ENCODE peak calls at places on chromosomes 7 and 10, in four cellular contexts. D, A, P and V are unnamed samples. For H4K20me1 and H3K9me3, the result is how much of the 10 kb centered on the place peaks cover.

GRCh38 chr7:142279616-142280015 is 21.8 kb upstream of the PRSS58 start:
- DNase-seq in D (no peak), A (no peak), P (no peak), V (no peak)

GRCh38 chr7:91661727-91662126 is 218.8 kb downstream of the MTERF1 start:
- DNase-seq in D (no peak), A (no peak), P (no peak), V (no peak)

GRCh38 chr7:138345567-138345966 is 114.5 kb upstream of the TRIM24 start:
- DNase-seq in D (no peak), A (no peak), P (no peak), V (no peak)

GRCh38 chr7:42893341-42894242 is 18.3 kb downstream of the C7orf25 start:
- DNase-seq in D (no peak), A (no peak), P (no peak), V (no peak)

GRCh38 chr10:71204746-71205145 is 7.6 kb upstream of the UNC5B start:
- DNase-seq in D (no peak), A (no peak), P (peak), V (no peak)

GRCh38 chr7:151623766-151624165 is 104.1 kb upstream of the RHEB start:
- DNase-seq in D (peak), A (no peak), P (no peak), V (no peak)

GRCh38 chr7:29146082-29146706 is at the start of gene CPVL:
- DNase-seq in D (no peak), A (peak), P (no peak), V (no peak)

GRCh38 chr10:34121974-34122282 is 693.2 kb downstream of the PARD3 start:
- DNase-seq in D (peak), A (no peak), P (no peak), V (no peak)

GRCh38 chr10:102152545-102152890 is 329 bp downstream of the NOLC1 start:
- DNase-seq in D (peak), A (no peak), P (no peak), V (no peak)

GRCh38 chr10:113666682-113667252 is 2.9 kb upstream of the NRAP start:
- DNase-seq in D (peak), A (no peak), P (peak), V (no peak)

GRCh38 chr7:128381161-128381821 is 19.8 kb upstream of the PRRT4 start:
- DNase-seq in D (no peak), A (peak), P (peak), V (peak)

GRCh38 chr7:128837521-128837921 is 7.3 kb downstream of the FLNC start:
- DNase-seq in D (no peak), A (no peak), P (no peak), V (no peak)

GRCh38 chr7:57867884-57868701 is 418.1 kb downstream of the ZNF716 start:
- DNase-seq in D (no peak), A (no peak), P (peak), V (no peak)

GRCh38 chr7:16129431-16130126 is 291.8 kb downstream of the CRPPA start:
- DNase-seq in D (peak), A (no peak), P (peak), V (peak)

GRCh38 chr7:43834463-43835251 is 34.7 kb downstream of the MRPS24 start:
- DNase-seq in D (peak), A (no peak), P (peak), V (no peak)

GRCh38 chr7:50497968-50498367 is 47.8 kb upstream of the FIGNL1 start:
- DNase-seq in D (peak), A (no peak), P (peak), V (no peak)

GRCh38 chr10:11449761-11450160 is 161.7 kb downstream of the USP6NL start:
- DNase-seq in D (no peak), A (no peak), P (no peak), V (no peak)

GRCh38 chr7:69677054-69677847 is 79.0 kb downstream of the AUTS2 start:
- DNase-seq in D (no peak), A (peak), P (no peak), V (no peak)

GRCh38 chr10:132065491-132066105 is at the start of gene JAKMIP3:
- DNase-seq in D (peak), A (peak), P (peak), V (peak)

GRCh38 chr10:67549390-67549789 is 146.6 kb downstream of the CTNNA3 start:
- DNase-seq in D (peak), A (no peak), P (no peak), V (no peak)

GRCh38 chr7:107989618-107990373 is 13.2 kb downstream of the LAMB1 start:
- DNase-seq in D (peak), A (no peak), P (no peak), V (no peak)

GRCh38 chr7:520503-521161 is 986 bp upstream of the PDGFA start:
- DNase-seq in D (no peak), A (peak), P (no peak), V (no peak)

GRCh38 chr7:125611582-125611981 is 682.0 kb upstream of the POT1 start:
- DNase-seq in D (no peak), A (no peak), P (no peak), V (no peak)

GRCh38 chr10:63355682-63356081 is 110.1 kb downstream of the JMJD1C start:
- DNase-seq in D (no peak), A (no peak), P (no peak), V (no peak)

GRCh38 chr10:11528286-11528685 is 83.2 kb downstream of the USP6NL start:
- DNase-seq in D (no peak), A (no peak), P (peak), V (no peak)

GRCh38 chr7:101165958-101166602 is 711 bp upstream of the VGF start:
- DNase-seq in D (no peak), A (peak), P (no peak), V (no peak)

GRCh38 chr7:157339777-157340677 is 3.2 kb downstream of the DNAJB6 start:
- DNase-seq in D (peak), A (peak), P (peak), V (no peak)

GRCh38 chr10:103605359-103606156 is 112.1 kb downstream of the NEURL1 start:
- DNase-seq in D (peak), A (peak), P (no peak), V (no peak)

GRCh38 chr7:114822844-114823243 is 99.0 kb upstream of the MDFIC start:
- DNase-seq in D (no peak), A (no peak), P (no peak), V (no peak)

GRCh38 chr7:25515876-25516275 is 287.6 kb upstream of the NPVF start:
- DNase-seq in D (no peak), A (no peak), P (peak), V (no peak)

GRCh38 chr7:128941946-128942526 is 4.3 kb downstream of the IRF5 start:
- DNase-seq in D (no peak), A (no peak), P (no peak), V (no peak)

GRCh38 chr10:20287951-20288350 is 471.7 kb downstream of the PLXDC2 start:
- DNase-seq in D (no peak), A (no peak), P (no peak), V (no peak)

GRCh38 chr7:105026750-105027149 is 12.7 kb downstream of the KMT2E start:
- DNase-seq in D (no peak), A (no peak), P (no peak), V (no peak)

GRCh38 chr7:128032605-128033235 is 1.5 kb upstream of the LRRC4 start:
- DNase-seq in D (peak), A (no peak), P (no peak), V (no peak)

GRCh38 chr7:76009672-76010600 is 15.5 kb upstream of the TMEM120A start:
- DNase-seq in D (no peak), A (no peak), P (no peak), V (no peak)
- H4K20me1 ChIP-seq in D (under half), A (under half), P (under half), V (under half)

GRCh38 chr10:14060320-14061070 is 270.2 kb downstream of the FRMD4A start:
- DNase-seq in D (no peak), A (no peak), P (no peak), V (no peak)
- H3K27ac ChIP-seq in D (no peak), A (no peak), P (no peak), V (no peak)

DNA sequence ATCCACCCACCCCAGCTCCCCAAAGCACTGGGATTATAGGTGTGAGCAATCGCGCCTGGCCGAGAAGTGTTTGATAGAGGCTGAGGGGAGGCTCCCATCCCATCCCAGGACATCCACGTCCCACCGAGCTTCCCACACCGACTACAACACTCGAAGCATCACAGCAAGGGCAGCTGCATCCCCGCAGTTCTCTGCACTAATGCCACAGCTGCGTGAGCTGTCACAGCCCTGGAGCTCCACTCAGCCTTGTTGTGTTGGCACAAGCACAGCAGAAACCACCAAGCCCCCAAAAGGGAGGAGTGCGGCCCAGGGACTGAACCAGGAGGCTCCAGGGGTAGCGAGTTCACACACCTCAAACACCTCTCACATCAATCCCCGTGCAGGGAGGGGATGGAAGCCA is 121.6 kb downstream of the DIP2C start:
- DNase-seq in D (no peak), A (no peak), P (no peak), V (no peak)
- H3K9me3 ChIP-seq in D (under half), A (under half), P (under half), V (under half)

DNA sequence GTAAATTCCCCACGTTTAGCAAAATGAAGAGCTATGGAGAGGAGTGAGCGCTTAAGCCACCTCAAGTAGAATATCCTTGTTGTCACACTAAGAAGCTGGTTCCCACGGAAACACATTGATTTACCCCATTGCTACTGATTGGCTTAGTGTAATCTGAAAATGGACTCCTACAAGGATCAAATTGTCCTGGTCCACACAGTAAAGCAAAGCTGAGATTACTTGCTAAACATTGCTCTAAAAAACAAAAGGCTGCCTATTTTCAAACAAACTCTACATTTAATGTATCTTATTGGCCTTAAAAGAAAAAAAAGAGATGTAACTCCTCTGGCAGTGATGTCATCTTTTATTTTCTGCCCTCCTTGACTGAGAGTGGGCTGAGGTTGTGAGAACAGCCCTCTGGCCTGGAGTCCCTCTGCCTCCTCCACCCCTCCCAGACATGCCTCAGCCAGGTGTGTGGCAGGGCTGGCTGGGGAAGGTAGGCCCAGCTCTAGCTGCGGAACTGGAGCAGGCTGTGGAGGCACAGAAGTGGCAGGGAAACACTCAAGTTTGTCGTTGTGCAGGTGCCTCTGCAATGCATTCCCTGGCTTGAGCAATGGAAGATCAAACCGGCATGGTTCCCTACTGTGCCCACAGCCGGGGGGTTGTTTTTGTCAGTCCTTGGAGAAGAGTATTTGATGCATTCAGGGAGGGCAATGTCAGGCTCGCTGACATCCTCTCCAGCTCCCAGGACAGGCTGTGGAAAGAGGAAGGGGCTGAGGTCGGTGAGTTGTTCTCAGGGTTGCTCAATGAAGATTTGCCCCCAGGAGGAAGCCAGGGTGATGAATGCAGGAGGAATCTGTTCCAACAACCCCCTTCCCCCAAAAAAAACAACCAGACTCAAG is 9.1 kb downstream of the KLF6 start:
- DNase-seq in D (peak), A (peak), P (peak), V (no peak)
- H4K20me1 ChIP-seq in D (half or more), A (under half), P (under half), V (under half)

GRCh38 chr7:68245688-68246087 is 1249.1 kb downstream of the TYW1 start:
- DNase-seq in D (no peak), A (no peak), P (no peak), V (peak)
- H3K27ac ChIP-seq in D (no peak), A (no peak), P (no peak), V (peak)

GRCh38 chr10:98154076-98154475 is 19.6 kb downstream of the R3HCC1L start:
- DNase-seq in D (no peak), A (no peak), P (no peak), V (no peak)

GRCh38 chr10:98150544-98150943 is 16.1 kb downstream of the R3HCC1L start:
- DNase-seq in D (peak), A (no peak), P (no peak), V (no peak)

GRCh38 chr10:98144985-98145384 is 10.5 kb downstream of the R3HCC1L start:
- DNase-seq in D (no peak), A (no peak), P (no peak), V (no peak)

GRCh38 chr10:98149858-98150257 is 15.4 kb downstream of the R3HCC1L start:
- DNase-seq in D (no peak), A (no peak), P (no peak), V (no peak)
- H3K9me3 ChIP-seq in D (under half), A (under half), P (under half), V (under half)

DNA sequence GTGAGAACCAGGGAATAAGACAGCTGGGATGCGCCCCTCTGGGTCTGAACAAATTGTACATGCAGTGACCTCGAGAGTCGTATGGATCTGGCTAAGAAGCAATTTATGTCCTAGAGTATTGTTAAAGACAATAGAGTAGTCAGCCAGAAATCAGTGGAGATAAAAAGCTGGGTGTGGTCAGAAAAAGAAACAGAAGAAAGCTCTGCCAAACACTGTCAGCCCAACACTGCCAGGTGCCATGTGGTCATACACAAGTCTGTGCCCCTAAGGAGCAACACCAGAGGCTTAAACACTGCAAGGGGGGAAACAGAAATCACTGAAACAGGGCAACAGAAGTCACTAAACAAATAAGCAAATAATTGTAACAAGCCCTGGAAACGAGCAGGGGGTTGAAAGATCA is 62.1 kb downstream of the CNOT4 start:
- DNase-seq in D (no peak), A (no peak), P (no peak), V (no peak)
- H4K20me1 ChIP-seq in D (under half), A (under half), P (under half), V (under half)

DNA sequence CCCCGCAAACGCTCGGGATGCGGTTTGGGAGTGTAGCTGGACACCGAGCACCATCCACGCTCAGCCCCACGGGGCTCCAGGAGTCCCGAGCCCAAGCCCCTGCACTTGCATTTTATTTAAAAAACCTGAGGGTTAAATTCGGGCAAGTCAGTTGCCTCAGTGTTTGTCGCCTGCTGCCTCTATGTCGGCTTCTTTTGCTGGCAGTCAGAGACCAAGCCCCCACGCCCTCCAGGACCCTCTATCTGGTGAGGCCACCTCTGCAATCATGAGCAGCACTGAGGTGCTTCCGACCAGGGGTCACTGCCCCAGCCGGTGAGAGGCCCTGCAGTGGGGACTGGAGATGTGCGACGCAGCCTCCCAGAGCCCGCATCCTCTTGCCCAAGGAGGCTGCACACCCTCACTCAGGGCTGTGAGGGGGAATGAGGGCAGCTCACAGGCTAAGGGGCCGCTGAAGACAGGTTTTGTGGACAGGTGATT is 13.3 kb upstream of the ZNF273 start:
- DNase-seq in D (no peak), A (no peak), P (no peak), V (no peak)
- H3K27ac ChIP-seq in D (no peak), A (no peak), P (no peak), V (no peak)

GRCh38 chr7:146735992-146736391 is 619.4 kb downstream of the CNTNAP2 start:
- DNase-seq in D (no peak), A (no peak), P (no peak), V (no peak)
- H3K9me3 ChIP-seq in D (under half), A (under half), P (under half), V (under half)

DNA sequence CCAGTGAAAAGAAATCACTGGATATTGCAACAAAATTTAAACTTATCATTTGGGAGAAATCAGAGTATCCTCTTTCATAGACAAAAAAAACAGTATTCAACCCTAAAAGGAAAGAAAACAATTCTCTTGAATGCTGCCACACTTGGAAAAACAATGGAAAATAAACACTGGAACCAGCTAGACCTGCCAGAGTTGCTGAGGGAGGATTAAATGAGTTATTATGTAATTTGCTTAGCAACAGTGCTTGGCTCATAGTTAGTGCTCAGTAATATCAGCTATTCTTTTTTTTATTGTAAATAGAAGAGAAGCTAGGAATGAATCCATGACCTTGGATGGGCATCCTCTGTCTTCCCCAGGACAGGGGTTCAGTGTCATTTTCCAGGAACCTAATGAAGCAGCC is 11.0 kb upstream of the ZNF273 start:
- DNase-seq in D (no peak), A (no peak), P (no peak), V (no peak)
- H4K20me1 ChIP-seq in D (under half), A (under half), P (under half), V (under half)